ENCODE peak calls at places on chromosomes 3 and 15, in nine cellular contexts. K, O, F, M, E, I, S, W and Y are unnamed samples.
A peak's percentile ranks its signal among the peaks of the same experiment; 100 is the strongest.

GRCh38 chr3:37660782-37661181 is 200.9 kb upstream of the CTDSPL start:
- DNase-seq in F (no peak), K (no peak), W (no peak), I (no peak), M (no peak), E (no peak), O (no peak), S (no peak), Y (no peak)

GRCh38 chr15:68570974-68571373 is 7.8 kb upstream of the CORO2B start:
- DNase-seq in K (no peak), I (no peak), W (no peak), O (no peak), E (no peak), M (no peak), S (no peak), F (no peak), Y (no peak)

GRCh38 chr15:48131324-48131723 is 10.5 kb downstream of the SLC24A5 start:
- DNase-seq in K (no peak), S (no peak), W (no peak), O (no peak), I (no peak), M (no peak), E (no peak), F (no peak), Y (no peak)

GRCh38 chr3:77248420-77248819 is 208.5 kb downstream of the ROBO2 start:
- DNase-seq in I (no peak), E (no peak), M (no peak), W (no peak), K (no peak), F (no peak), O (no peak), S (no peak), Y (no peak)

GRCh38 chr3:64143399-64144130 is 81.7 kb downstream of the PRICKLE2 start:
- DNase-seq in W (no peak), E (no peak), S (peak; percentile 55), I (no peak), O (no peak), K (no peak), M (peak; percentile 21), F (peak; percentile 90), Y (peak; percentile 77)

GRCh38 chr3:27079427-27080105 is 289.6 kb downstream of the NEK10 start:
- DNase-seq in M (no peak), K (no peak), S (peak; percentile 58), E (no peak), O (no peak), W (no peak), F (peak; percentile 53), I (no peak), Y (no peak)

GRCh38 chr3:111667621-111668239 is 72.6 kb upstream of the ZBED2 start:
- DNase-seq in E (no peak), O (no peak), S (no peak), W (no peak), F (peak; percentile 59), I (peak; percentile 68), M (no peak), K (no peak), Y (no peak)

GRCh38 chr3:174720717-174721116 is 138.4 kb upstream of the NAALADL2 start:
- DNase-seq in O (no peak), K (no peak), I (no peak), F (no peak), W (no peak), M (no peak), S (no peak), E (no peak), Y (no peak)

GRCh38 chr15:70323111-70323851 is 225.6 kb upstream of the TLE3 start:
- DNase-seq in F (peak; percentile 20), O (no peak), S (peak; percentile 44), K (no peak), I (no peak), W (no peak), M (peak; percentile 53), E (no peak), Y (peak; percentile 58)

GRCh38 chr3:33940149-33940548 is 141.7 kb downstream of the PDCD6IP start:
- DNase-seq in S (no peak), O (no peak), W (no peak), I (no peak), F (no peak), M (no peak), E (no peak), K (no peak), Y (no peak)

GRCh38 chr3:170386468-170386867 is 29.0 kb downstream of the SKIL start:
- DNase-seq in I (no peak), E (no peak), S (no peak), O (no peak), M (no peak), W (no peak), F (no peak), K (no peak), Y (no peak)

GRCh38 chr3:116037954-116038911 is 407.1 kb downstream of the LSAMP start:
- DNase-seq in I (no peak), K (no peak), M (no peak), O (no peak), F (no peak), S (no peak), W (no peak), E (no peak), Y (no peak)

GRCh38 chr3:189340680-189341460 is 169.1 kb downstream of the TPRG1 start:
- DNase-seq in S (no peak), E (no peak), I (no peak), K (no peak), O (peak; percentile 44), M (peak; percentile 67), W (peak; percentile 38), F (peak; percentile 11), Y (peak; percentile 56)

GRCh38 chr15:48449734-48450133 is 118.5 kb downstream of the DUT start:
- DNase-seq in S (no peak), F (peak; percentile 50), E (no peak), K (no peak), M (no peak), O (no peak), W (no peak), I (no peak), Y (no peak)

GRCh38 chr3:46990573-46991374 is 11.3 kb downstream of the NBEAL2 start:
- DNase-seq in K (no peak), I (no peak), O (no peak), F (no peak), S (no peak), W (no peak), E (no peak), M (no peak), Y (no peak)

GRCh38 chr3:168847293-168847883 is 751.7 kb upstream of the GOLIM4 start:
- DNase-seq in M (peak; percentile 34), W (peak; percentile 54), F (peak; percentile 51), K (no peak), S (peak; percentile 30), O (peak; percentile 47), E (no peak), I (no peak), Y (peak; percentile 61)

GRCh38 chr3:132417695-132418520 is 606 bp downstream of the DNAJC13 start:
- DNase-seq in K (peak; percentile 21), M (peak; percentile 69), I (no peak), W (peak; percentile 67), O (peak; percentile 78), F (peak; percentile 81), S (peak; percentile 12), E (peak; percentile 16), Y (peak; percentile 39)